ENCODE peak calls at places on chromosomes 7 and 10, in six cellular contexts. One of them, this sample, is unnamed.

GRCh38 chr10:13347235-13348156 is 597 bp downstream of the SEPHS1 start:
- DNase-seq in colonic mucosa: peak
- DNase-seq in MM.1S: peak
- DNase-seq in endothelial cell of umbilical vein: peak
- DNase-seq in Karpas-422: peak
- DNase-seq in GM23248: peak
- DNase-seq in this sample: peak

GRCh38 chr10:121583258-121583657 is 15.0 kb downstream of the FGFR2 start:
- DNase-seq in GM23248: no peak
- DNase-seq in colonic mucosa: no peak
- DNase-seq in MM.1S: no peak
- DNase-seq in Karpas-422: no peak
- DNase-seq in endothelial cell of umbilical vein: no peak
- DNase-seq in this sample: no peak

GRCh38 chr10:103797857-103798256 is 57.5 kb downstream of the SH3PXD2A start:
- DNase-seq in Karpas-422: no peak
- DNase-seq in colonic mucosa: no peak
- DNase-seq in endothelial cell of umbilical vein: no peak
- DNase-seq in MM.1S: no peak
- DNase-seq in GM23248: no peak
- DNase-seq in this sample: no peak

GRCh38 chr7:80216996-80217842 is 82.6 kb downstream of the GNAI1 start:
- DNase-seq in GM23248: no peak
- DNase-seq in Karpas-422: no peak
- DNase-seq in MM.1S: no peak
- DNase-seq in endothelial cell of umbilical vein: no peak
- DNase-seq in colonic mucosa: no peak
- DNase-seq in this sample: no peak

GRCh38 chr7:27124979-27125689 is 5.4 kb downstream of the HOXA4 start:
- DNase-seq in endothelial cell of umbilical vein: peak
- DNase-seq in GM23248: no peak
- DNase-seq in colonic mucosa: peak
- DNase-seq in Karpas-422: no peak
- DNase-seq in MM.1S: no peak
- DNase-seq in this sample: no peak

GRCh38 chr10:70441161-70441876 is at the start of gene NODAL:
- DNase-seq in MM.1S: no peak
- DNase-seq in Karpas-422: no peak
- DNase-seq in colonic mucosa: no peak
- DNase-seq in GM23248: no peak
- DNase-seq in endothelial cell of umbilical vein: no peak
- DNase-seq in this sample: peak

GRCh38 chr10:78892383-78893191 is 176.2 kb upstream of the ZMIZ1 start:
- DNase-seq in GM23248: peak
- DNase-seq in MM.1S: no peak
- DNase-seq in endothelial cell of umbilical vein: no peak
- DNase-seq in colonic mucosa: peak
- DNase-seq in Karpas-422: no peak
- DNase-seq in this sample: peak

GRCh38 chr7:130135208-130136205 is 65.2 kb downstream of the KLHDC10 start:
- DNase-seq in Karpas-422: no peak
- DNase-seq in GM23248: peak
- DNase-seq in MM.1S: no peak
- DNase-seq in endothelial cell of umbilical vein: no peak
- DNase-seq in colonic mucosa: no peak
- DNase-seq in this sample: no peak

GRCh38 chr7:137606061-137606674 is 240.6 kb downstream of the DGKI start:
- DNase-seq in GM23248: peak
- DNase-seq in MM.1S: peak
- DNase-seq in endothelial cell of umbilical vein: peak
- DNase-seq in colonic mucosa: no peak
- DNase-seq in Karpas-422: peak
- DNase-seq in this sample: no peak

GRCh38 chr10:11901036-11901301 is 77.8 kb downstream of the PROSER2 start:
- DNase-seq in Karpas-422: no peak
- DNase-seq in endothelial cell of umbilical vein: no peak
- DNase-seq in colonic mucosa: no peak
- DNase-seq in MM.1S: no peak
- DNase-seq in GM23248: no peak
- DNase-seq in this sample: no peak
- H3K9ac ChIP-seq in Karpas-422: no peak
- H3K9ac ChIP-seq in endothelial cell of umbilical vein: no peak
- H3K9ac ChIP-seq in colonic mucosa: no peak
- H3K9ac ChIP-seq in MM.1S: no peak
- H3K9ac ChIP-seq in GM23248: no peak
- H3K9ac ChIP-seq in this sample: no peak

DNA sequence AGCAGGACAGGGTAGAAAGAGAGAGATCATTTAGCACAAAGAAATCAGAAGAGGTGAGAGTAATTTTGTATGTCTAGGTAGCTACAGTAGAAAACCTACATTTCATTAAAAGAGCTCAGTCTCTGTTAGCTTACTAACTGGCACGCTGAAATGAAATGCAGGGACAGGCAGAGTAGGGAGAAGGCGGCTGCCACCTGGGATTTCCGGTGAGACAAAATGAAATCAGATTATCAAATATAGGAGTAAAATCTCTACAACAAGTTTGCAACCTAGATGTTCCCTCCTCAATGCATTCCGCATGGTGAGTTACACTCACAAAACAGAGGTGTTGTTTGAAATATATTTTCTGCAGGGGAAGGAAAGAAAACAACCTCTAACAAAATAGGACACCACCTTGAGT is 55.9 kb downstream of the VOPP1 start:
- DNase-seq in endothelial cell of umbilical vein: no peak
- DNase-seq in MM.1S: peak
- DNase-seq in Karpas-422: no peak
- DNase-seq in GM23248: no peak
- DNase-seq in colonic mucosa: no peak
- DNase-seq in this sample: no peak
- H3K4me3 ChIP-seq in endothelial cell of umbilical vein: no peak
- H3K4me3 ChIP-seq in MM.1S: peak
- H3K4me3 ChIP-seq in Karpas-422: no peak
- H3K4me3 ChIP-seq in GM23248: no peak
- H3K4me3 ChIP-seq in colonic mucosa: no peak
- H3K4me3 ChIP-seq in this sample: no peak

GRCh38 chr7:76291346-76292205 is 10.9 kb upstream of the HSPB1 start:
- DNase-seq in colonic mucosa: peak
- DNase-seq in Karpas-422: peak
- DNase-seq in MM.1S: peak
- DNase-seq in endothelial cell of umbilical vein: peak
- DNase-seq in GM23248: peak
- DNase-seq in this sample: peak
- H3K9ac ChIP-seq in colonic mucosa: peak
- H3K9ac ChIP-seq in Karpas-422: no peak
- H3K9ac ChIP-seq in MM.1S: no peak
- H3K9ac ChIP-seq in endothelial cell of umbilical vein: peak
- H3K9ac ChIP-seq in GM23248: peak
- H3K9ac ChIP-seq in this sample: no peak

DNA sequence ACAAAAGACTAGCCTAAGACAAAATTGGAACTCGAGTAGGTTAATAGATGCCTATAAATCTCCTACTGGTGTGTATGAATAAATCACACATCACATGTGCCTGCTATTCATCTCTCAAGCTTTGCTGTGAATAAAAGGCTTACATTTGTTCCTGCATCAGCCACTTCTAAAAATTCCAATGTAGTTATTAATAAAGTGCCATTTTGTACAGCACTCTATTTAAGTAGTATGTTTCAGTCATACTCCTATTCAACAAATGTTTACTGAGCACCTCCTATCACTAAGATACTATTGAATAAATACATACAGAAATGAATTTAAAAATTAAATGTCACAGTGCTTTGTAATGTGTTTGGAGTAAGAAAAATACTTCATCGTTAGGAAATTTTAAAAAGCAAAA is 486.3 kb downstream of the NRG3 start:
- DNase-seq in GM23248: no peak
- DNase-seq in colonic mucosa: no peak
- DNase-seq in MM.1S: no peak
- DNase-seq in endothelial cell of umbilical vein: no peak
- DNase-seq in Karpas-422: no peak
- DNase-seq in this sample: no peak
- H3K4me3 ChIP-seq in GM23248: no peak
- H3K4me3 ChIP-seq in colonic mucosa: no peak
- H3K4me3 ChIP-seq in MM.1S: no peak
- H3K4me3 ChIP-seq in endothelial cell of umbilical vein: no peak
- H3K4me3 ChIP-seq in Karpas-422: no peak
- H3K4me3 ChIP-seq in this sample: no peak

DNA sequence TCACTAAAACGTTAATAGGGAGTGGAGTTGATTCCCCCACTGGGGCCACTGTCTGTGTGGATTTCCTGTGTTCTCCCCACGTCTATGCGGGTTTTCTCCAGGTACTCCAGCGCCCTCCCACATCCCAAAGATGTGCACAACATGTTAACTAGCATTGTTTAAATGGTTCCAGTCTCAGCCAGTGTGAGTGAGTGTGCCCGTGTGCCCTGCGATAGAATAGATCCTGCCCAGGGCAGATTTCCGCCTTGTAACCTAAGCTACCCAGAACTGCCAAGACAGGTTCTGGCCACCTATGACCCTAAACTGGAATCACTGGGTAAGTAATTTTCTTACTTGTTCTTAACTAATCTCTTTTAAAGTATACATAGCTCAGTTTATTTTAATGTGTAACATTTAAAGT is 58.5 kb downstream of the CCDC6 start:
- DNase-seq in endothelial cell of umbilical vein: no peak
- DNase-seq in MM.1S: no peak
- DNase-seq in colonic mucosa: no peak
- DNase-seq in Karpas-422: no peak
- DNase-seq in GM23248: no peak
- DNase-seq in this sample: peak
- H3K9ac ChIP-seq in endothelial cell of umbilical vein: no peak
- H3K9ac ChIP-seq in MM.1S: no peak
- H3K9ac ChIP-seq in colonic mucosa: no peak
- H3K9ac ChIP-seq in Karpas-422: no peak
- H3K9ac ChIP-seq in GM23248: no peak
- H3K9ac ChIP-seq in this sample: no peak

DNA sequence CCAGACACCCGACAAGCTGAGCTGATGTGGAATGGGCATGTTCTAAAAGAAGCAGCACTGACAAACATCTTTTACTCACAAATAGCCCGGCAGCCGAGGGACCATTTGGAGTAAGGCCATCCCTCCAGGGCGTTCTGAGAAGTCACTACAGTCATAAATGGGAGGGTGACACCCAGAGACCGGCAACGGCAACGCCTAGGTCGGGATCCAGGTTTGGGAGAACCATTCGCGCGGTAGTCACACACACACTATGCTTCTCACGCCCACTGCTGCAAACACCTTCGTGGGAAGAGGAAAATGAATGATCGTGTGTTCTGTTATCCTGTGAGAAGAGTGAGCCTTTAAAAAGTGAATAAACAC is 9.8 kb downstream of the TNS3 start:
- DNase-seq in Karpas-422: no peak
- DNase-seq in MM.1S: no peak
- DNase-seq in endothelial cell of umbilical vein: no peak
- DNase-seq in colonic mucosa: peak
- DNase-seq in GM23248: peak
- DNase-seq in this sample: no peak
- H3K4me3 ChIP-seq in Karpas-422: no peak
- H3K4me3 ChIP-seq in MM.1S: peak
- H3K4me3 ChIP-seq in endothelial cell of umbilical vein: no peak
- H3K4me3 ChIP-seq in colonic mucosa: no peak
- H3K4me3 ChIP-seq in GM23248: peak
- H3K4me3 ChIP-seq in this sample: no peak

GRCh38 chr10:60555710-60556109 is 166.0 kb upstream of the ANK3 start:
- DNase-seq in MM.1S: no peak
- DNase-seq in colonic mucosa: no peak
- DNase-seq in GM23248: no peak
- DNase-seq in endothelial cell of umbilical vein: no peak
- DNase-seq in Karpas-422: no peak
- DNase-seq in this sample: no peak
- H3K9ac ChIP-seq in MM.1S: no peak
- H3K9ac ChIP-seq in colonic mucosa: no peak
- H3K9ac ChIP-seq in GM23248: no peak
- H3K9ac ChIP-seq in endothelial cell of umbilical vein: no peak
- H3K9ac ChIP-seq in Karpas-422: no peak
- H3K9ac ChIP-seq in this sample: no peak

GRCh38 chr10:93438796-93439253 is 43.3 kb downstream of the MYOF start:
- DNase-seq in colonic mucosa: peak
- DNase-seq in GM23248: no peak
- DNase-seq in endothelial cell of umbilical vein: no peak
- DNase-seq in MM.1S: no peak
- DNase-seq in Karpas-422: no peak
- DNase-seq in this sample: peak

GRCh38 chr10:93437946-93438795 is 44.0 kb downstream of the MYOF start:
- DNase-seq in GM23248: peak
- DNase-seq in Karpas-422: no peak
- DNase-seq in endothelial cell of umbilical vein: peak
- DNase-seq in colonic mucosa: no peak
- DNase-seq in MM.1S: no peak
- DNase-seq in this sample: no peak

GRCh38 chr10:93435621-93436385 is 46.3 kb downstream of the MYOF start:
- DNase-seq in MM.1S: no peak
- DNase-seq in colonic mucosa: no peak
- DNase-seq in GM23248: peak
- DNase-seq in Karpas-422: no peak
- DNase-seq in endothelial cell of umbilical vein: peak
- DNase-seq in this sample: peak

GRCh38 chr10:93436577-93436976 is 45.6 kb downstream of the MYOF start:
- DNase-seq in colonic mucosa: no peak
- DNase-seq in MM.1S: no peak
- DNase-seq in Karpas-422: no peak
- DNase-seq in endothelial cell of umbilical vein: peak
- DNase-seq in GM23248: peak
- DNase-seq in this sample: no peak

GRCh38 chr10:93437000-93437945 is 44.9 kb downstream of the MYOF start:
- DNase-seq in colonic mucosa: no peak
- DNase-seq in GM23248: peak
- DNase-seq in Karpas-422: no peak
- DNase-seq in MM.1S: no peak
- DNase-seq in endothelial cell of umbilical vein: peak
- DNase-seq in this sample: peak
- H3K4me3 ChIP-seq in colonic mucosa: no peak
- H3K4me3 ChIP-seq in GM23248: peak
- H3K4me3 ChIP-seq in Karpas-422: no peak
- H3K4me3 ChIP-seq in MM.1S: no peak
- H3K4me3 ChIP-seq in endothelial cell of umbilical vein: no peak
- H3K4me3 ChIP-seq in this sample: peak

This sample was measured in endodermal cell.